ENCODE peak calls at places on chromosome 22, in eight cellular contexts. V is colonic mucosa, P is RWPE1, H is uterus, I is AG04450, G is GM23248, U is mesendoderm, F is K562. T is an unnamed sample.

GRCh38 chr22:23117890-23118646 is 23.7 kb downstream of the RSPH14 start:
- DNase-seq in V (no peak), P (no peak), H (no peak), I (no peak), G (no peak), U (peak), F (peak), T (no peak)

GRCh38 chr22:49007013-49007653 is 820.5 kb downstream of the BRD1 start:
- DNase-seq in V (peak), P (no peak), H (no peak), I (no peak), G (no peak), U (no peak), F (no peak), T (no peak)

GRCh38 chr22:30782613-30783012 is 87.9 kb downstream of the OSBP2 start:
- DNase-seq in V (no peak), P (no peak), H (no peak), I (no peak), G (no peak), U (no peak), F (no peak), T (no peak)

GRCh38 chr22:16954060-16954403 is 54.0 kb downstream of the GAB4 start:
- DNase-seq in V (no peak), P (no peak), H (no peak), I (no peak), G (no peak), U (no peak), F (no peak), T (no peak)

GRCh38 chr22:17234144-17234623 is 14.9 kb upstream of the ADA2 start:
- DNase-seq in V (no peak), P (no peak), H (no peak), I (no peak), G (peak), U (peak), F (no peak), T (no peak)

GRCh38 chr22:27336151-27337090 is 465.1 kb downstream of the MN1 start:
- DNase-seq in V (no peak), P (peak), H (no peak), I (no peak), G (no peak), U (no peak), F (no peak), T (no peak)

GRCh38 chr22:23970816-23971482 is 3.3 kb downstream of the DDT start:
- DNase-seq in V (no peak), P (no peak), H (no peak), I (no peak), G (no peak), U (no peak), F (peak), T (no peak)

GRCh38 chr22:46405925-46406324 is 70.4 kb downstream of the TRMU start:
- DNase-seq in V (no peak), P (no peak), H (no peak), I (no peak), G (no peak), U (no peak), F (no peak), T (no peak)

GRCh38 chr22:45526263-45526662 is 23.6 kb downstream of the FBLN1 start:
- DNase-seq in V (no peak), P (no peak), H (no peak), I (no peak), G (peak), U (no peak), F (no peak), T (no peak)

GRCh38 chr22:48105254-48105653 is 1342.8 kb downstream of the TBC1D22A start:
- DNase-seq in V (peak), P (no peak), H (no peak), I (no peak), G (no peak), U (no peak), F (no peak), T (peak)

GRCh38 chr22:39396156-39396796 is 3.3 kb upstream of the TAB1 start:
- DNase-seq in V (no peak), P (no peak), H (no peak), I (no peak), G (no peak), U (no peak), F (peak), T (no peak)

GRCh38 chr22:24186352-24186740 is 5.1 kb downstream of the SUSD2 start:
- DNase-seq in V (no peak), P (no peak), H (peak), I (no peak), G (no peak), U (no peak), F (no peak), T (no peak)

GRCh38 chr22:45525480-45525879 is 22.8 kb downstream of the FBLN1 start:
- DNase-seq in V (no peak), P (no peak), H (no peak), I (no peak), G (no peak), U (no peak), F (no peak), T (no peak)

GRCh38 chr22:39932918-39933649 is 27.1 kb upstream of the TMA7B start:
- DNase-seq in V (peak), P (no peak), H (no peak), I (no peak), G (peak), U (peak), F (peak), T (peak)

GRCh38 chr22:50267591-50268390 is 2.4 kb downstream of the MAPK11 start:
- DNase-seq in V (peak), P (peak), H (peak), I (no peak), G (peak), U (no peak), F (peak), T (peak)

GRCh38 chr22:47148510-47148909 is 386.1 kb downstream of the TBC1D22A start:
- DNase-seq in V (no peak), P (no peak), H (no peak), I (no peak), G (no peak), U (no peak), F (no peak), T (no peak)

GRCh38 chr22:33844273-33844672 is 76.0 kb downstream of the LARGE1 start:
- DNase-seq in V (no peak), P (no peak), H (no peak), I (no peak), G (peak), U (peak), F (no peak), T (no peak)

DNA sequence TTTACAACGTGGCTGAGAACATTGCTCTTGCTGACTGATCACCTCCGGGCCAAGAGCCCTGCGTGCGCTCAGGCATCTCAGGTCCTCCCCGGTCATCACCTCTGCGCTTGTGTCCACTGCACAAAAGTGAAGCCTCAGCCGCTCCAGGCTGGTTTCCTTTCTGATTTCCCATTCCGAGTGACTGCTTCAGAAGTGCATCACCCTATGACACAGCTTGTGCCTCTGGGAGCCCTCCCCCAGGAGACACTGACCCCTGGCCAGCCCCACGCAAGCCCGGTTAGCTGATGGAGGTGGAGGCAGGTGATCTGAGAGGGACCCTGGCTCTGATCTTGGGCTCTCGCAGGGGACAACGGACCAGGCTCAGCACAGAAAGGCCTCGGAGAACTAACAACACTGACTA is 38.3 kb upstream of the GNB1L start:
- DNase-seq in V (no peak), P (no peak), H (no peak), I (no peak), G (no peak), U (no peak), F (no peak), T (no peak)
- H3K27ac ChIP-seq in V (no peak), P (peak), H (peak), I (peak), G (no peak), U (no peak), F (no peak), T (no peak)

GRCh38 chr22:38080468-38080846 is 3.5 kb downstream of the SLC16A8 start:
- DNase-seq in V (no peak), P (no peak), H (no peak), I (no peak), G (no peak), U (no peak), F (no peak), T (no peak)
- H3K27ac ChIP-seq in V (no peak), P (no peak), H (no peak), I (no peak), G (no peak), U (no peak), F (no peak), T (no peak)

GRCh38 chr22:43825651-43826050 is 13.5 kb upstream of the EFCAB6 start:
- DNase-seq in V (no peak), P (no peak), H (no peak), I (no peak), G (peak), U (no peak), F (no peak), T (no peak)

GRCh38 chr22:43821606-43822425 is 9.7 kb upstream of the EFCAB6 start:
- DNase-seq in V (no peak), P (no peak), H (no peak), I (no peak), G (no peak), U (no peak), F (no peak), T (no peak)

GRCh38 chr22:43823911-43824665 is 12.0 kb upstream of the EFCAB6 start:
- DNase-seq in V (no peak), P (no peak), H (no peak), I (no peak), G (no peak), U (no peak), F (no peak), T (no peak)

GRCh38 chr22:43824724-43825485 is 12.8 kb upstream of the EFCAB6 start:
- DNase-seq in V (no peak), P (no peak), H (no peak), I (no peak), G (no peak), U (no peak), F (no peak), T (no peak)

GRCh38 chr22:43823353-43823908 is 11.3 kb upstream of the EFCAB6 start:
- DNase-seq in V (no peak), P (no peak), H (no peak), I (no peak), G (no peak), U (peak), F (no peak), T (peak)
- H3K27ac ChIP-seq in V (no peak), P (no peak), H (no peak), I (no peak), G (no peak), U (no peak), F (no peak), T (no peak)

GRCh38 chr22:32475428-32476010 is 908 bp downstream of the FBXO7 start:
- DNase-seq in V (peak), P (no peak), H (peak), I (no peak), G (peak), U (peak), F (no peak), T (peak)

GRCh38 chr22:32477608-32478007 is 3.0 kb downstream of the FBXO7 start:
- DNase-seq in V (no peak), P (no peak), H (no peak), I (no peak), G (no peak), U (no peak), F (no peak), T (no peak)

GRCh38 chr22:32476804-32477203 is 2.2 kb downstream of the FBXO7 start:
- DNase-seq in V (no peak), P (no peak), H (no peak), I (no peak), G (no peak), U (no peak), F (no peak), T (no peak)

GRCh38 chr22:32474635-32475427 is at the start of gene FBXO7:
- DNase-seq in V (peak), P (peak), H (peak), I (peak), G (peak), U (peak), F (peak), T (peak)

DNA sequence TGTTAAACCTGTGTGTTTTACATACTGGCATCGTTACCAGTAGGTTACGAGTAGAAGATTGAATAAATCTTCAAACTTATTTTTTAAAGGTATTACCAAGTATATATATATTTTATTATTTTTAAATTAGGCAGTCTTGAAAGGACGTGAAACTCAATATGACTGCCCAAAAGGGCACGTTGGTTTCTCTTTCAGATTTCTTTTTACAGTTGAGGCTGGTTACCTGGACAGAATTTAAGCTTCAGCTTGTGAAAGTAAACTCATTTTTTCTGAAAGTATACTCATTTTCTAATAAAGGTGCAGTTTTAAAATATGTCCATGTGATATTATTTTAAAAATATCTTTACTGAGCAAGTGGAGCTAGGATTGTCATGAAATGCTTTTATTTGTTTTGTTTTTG is 1.7 kb downstream of the FBXO7 start:
- DNase-seq in V (no peak), P (no peak), H (no peak), I (no peak), G (peak), U (no peak), F (no peak), T (no peak)
- H3K27ac ChIP-seq in V (peak), P (no peak), H (peak), I (no peak), G (peak), U (no peak), F (peak), T (peak)

GRCh38 chr22:41351011-41351410 is 30.7 kb upstream of the TEF start:
- DNase-seq in V (no peak), P (no peak), H (no peak), I (no peak), G (no peak), U (no peak), F (no peak), T (no peak)
- H3K27ac ChIP-seq in V (no peak), P (peak), H (no peak), I (no peak), G (no peak), U (no peak), F (no peak), T (no peak)